ENCODE peak calls at places on chromosomes 4 and X, in nine cellular contexts. One of them, this sample, is unnamed. For H3K27me3 and H3K4me1, the result is how much of the 10 kb centered on the place peaks cover.

GRCh38 chrX:119417842-119418241 is 18.7 kb downstream of the SLC25A43 start:
- DNase-seq in upper lobe of right lung: no peak
- DNase-seq in uterus: no peak
- DNase-seq in iPS DF 6.9: no peak
- DNase-seq in left ventricle myocardium inferior: no peak
- DNase-seq in neuronal stem cell: peak
- DNase-seq in mesenchymal stem cell: no peak
- DNase-seq in mesendoderm: peak
- DNase-seq in effector memory CD4-positive, alpha-beta T cell: no peak
- DNase-seq in this sample: no peak

GRCh38 chr4:10205223-10205622 is 88.6 kb upstream of the WDR1 start:
- DNase-seq in mesendoderm: no peak
- DNase-seq in upper lobe of right lung: no peak
- DNase-seq in iPS DF 6.9: no peak
- DNase-seq in effector memory CD4-positive, alpha-beta T cell: no peak
- DNase-seq in mesenchymal stem cell: no peak
- DNase-seq in neuronal stem cell: no peak
- DNase-seq in uterus: no peak
- DNase-seq in left ventricle myocardium inferior: no peak
- DNase-seq in this sample: no peak

GRCh38 chr4:123346944-123347343 is 49.7 kb upstream of the SPRY1 start:
- DNase-seq in uterus: no peak
- DNase-seq in mesenchymal stem cell: no peak
- DNase-seq in iPS DF 6.9: no peak
- DNase-seq in upper lobe of right lung: no peak
- DNase-seq in neuronal stem cell: no peak
- DNase-seq in left ventricle myocardium inferior: no peak
- DNase-seq in mesendoderm: no peak
- DNase-seq in effector memory CD4-positive, alpha-beta T cell: no peak
- DNase-seq in this sample: no peak

GRCh38 chrX:9912341-9912740 is 54.8 kb upstream of the CLDN34 start:
- DNase-seq in mesendoderm: peak
- DNase-seq in mesenchymal stem cell: no peak
- DNase-seq in left ventricle myocardium inferior: no peak
- DNase-seq in uterus: no peak
- DNase-seq in effector memory CD4-positive, alpha-beta T cell: no peak
- DNase-seq in upper lobe of right lung: no peak
- DNase-seq in iPS DF 6.9: no peak
- DNase-seq in neuronal stem cell: peak
- DNase-seq in this sample: no peak

GRCh38 chrX:54483946-54484345 is 12.1 kb downstream of the FGD1 start:
- DNase-seq in left ventricle myocardium inferior: no peak
- DNase-seq in uterus: no peak
- DNase-seq in iPS DF 6.9: no peak
- DNase-seq in neuronal stem cell: no peak
- DNase-seq in mesendoderm: no peak
- DNase-seq in upper lobe of right lung: no peak
- DNase-seq in effector memory CD4-positive, alpha-beta T cell: no peak
- DNase-seq in mesenchymal stem cell: no peak
- DNase-seq in this sample: no peak

GRCh38 chr4:8916251-8916913 is 44.7 kb upstream of the HMX1 start:
- DNase-seq in neuronal stem cell: no peak
- DNase-seq in mesendoderm: peak
- DNase-seq in mesenchymal stem cell: no peak
- DNase-seq in iPS DF 6.9: no peak
- DNase-seq in left ventricle myocardium inferior: no peak
- DNase-seq in effector memory CD4-positive, alpha-beta T cell: no peak
- DNase-seq in uterus: no peak
- DNase-seq in upper lobe of right lung: no peak
- DNase-seq in this sample: no peak

GRCh38 chr4:70903282-70903603 is 1.1 kb downstream of the MOB1B start:
- DNase-seq in iPS DF 6.9: no peak
- DNase-seq in neuronal stem cell: no peak
- DNase-seq in uterus: no peak
- DNase-seq in mesendoderm: peak
- DNase-seq in effector memory CD4-positive, alpha-beta T cell: no peak
- DNase-seq in left ventricle myocardium inferior: no peak
- DNase-seq in upper lobe of right lung: no peak
- DNase-seq in mesenchymal stem cell: peak
- DNase-seq in this sample: peak

GRCh38 chr4:102819588-102820365 is 7.6 kb downstream of the UBE2D3 start:
- DNase-seq in upper lobe of right lung: no peak
- DNase-seq in left ventricle myocardium inferior: no peak
- DNase-seq in iPS DF 6.9: no peak
- DNase-seq in uterus: no peak
- DNase-seq in mesenchymal stem cell: no peak
- DNase-seq in effector memory CD4-positive, alpha-beta T cell: peak
- DNase-seq in neuronal stem cell: no peak
- DNase-seq in mesendoderm: no peak
- DNase-seq in this sample: no peak

GRCh38 chr4:188201851-188202250 is 62.6 kb downstream of the TRIML1 start:
- DNase-seq in iPS DF 6.9: no peak
- DNase-seq in effector memory CD4-positive, alpha-beta T cell: no peak
- DNase-seq in neuronal stem cell: no peak
- DNase-seq in mesendoderm: no peak
- DNase-seq in mesenchymal stem cell: no peak
- DNase-seq in upper lobe of right lung: no peak
- DNase-seq in uterus: no peak
- DNase-seq in left ventricle myocardium inferior: no peak
- DNase-seq in this sample: no peak

GRCh38 chrX:140948827-140949226 is 53.6 kb upstream of the SPANXB1 start:
- DNase-seq in upper lobe of right lung: no peak
- DNase-seq in mesenchymal stem cell: no peak
- DNase-seq in neuronal stem cell: no peak
- DNase-seq in uterus: no peak
- DNase-seq in iPS DF 6.9: no peak
- DNase-seq in effector memory CD4-positive, alpha-beta T cell: no peak
- DNase-seq in left ventricle myocardium inferior: no peak
- DNase-seq in mesendoderm: no peak
- DNase-seq in this sample: no peak

GRCh38 chrX:140944710-140945109 is 57.7 kb upstream of the SPANXB1 start:
- DNase-seq in uterus: no peak
- DNase-seq in mesenchymal stem cell: no peak
- DNase-seq in effector memory CD4-positive, alpha-beta T cell: no peak
- DNase-seq in mesendoderm: no peak
- DNase-seq in left ventricle myocardium inferior: no peak
- DNase-seq in neuronal stem cell: no peak
- DNase-seq in upper lobe of right lung: no peak
- DNase-seq in iPS DF 6.9: no peak
- DNase-seq in this sample: no peak

GRCh38 chrX:140943513-140943912 is 58.9 kb upstream of the SPANXB1 start:
- DNase-seq in iPS DF 6.9: no peak
- DNase-seq in neuronal stem cell: no peak
- DNase-seq in mesenchymal stem cell: no peak
- DNase-seq in mesendoderm: no peak
- DNase-seq in upper lobe of right lung: no peak
- DNase-seq in uterus: no peak
- DNase-seq in left ventricle myocardium inferior: no peak
- DNase-seq in effector memory CD4-positive, alpha-beta T cell: no peak
- DNase-seq in this sample: no peak

DNA sequence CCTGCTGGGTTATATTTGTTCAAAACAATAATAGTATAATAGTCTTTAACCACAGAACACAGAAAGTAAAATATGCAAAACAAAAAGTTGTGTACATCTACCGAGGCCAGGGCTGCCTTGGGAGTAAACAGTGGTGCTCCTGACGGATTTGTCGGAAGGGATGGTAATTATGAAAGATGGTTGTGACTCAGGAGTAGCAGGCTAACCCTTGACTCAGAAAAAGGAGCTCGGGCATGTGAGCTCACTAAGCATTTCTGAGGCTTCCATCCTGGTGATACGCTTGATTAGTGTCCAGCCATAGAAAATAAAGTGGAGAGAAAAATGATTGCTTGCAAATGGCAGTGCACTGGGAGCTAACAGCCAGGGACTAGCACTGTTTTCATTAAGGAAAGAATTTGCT is 53.2 kb upstream of the SPANXB1 start:
- DNase-seq in left ventricle myocardium inferior: no peak
- DNase-seq in mesenchymal stem cell: no peak
- DNase-seq in iPS DF 6.9: no peak
- DNase-seq in effector memory CD4-positive, alpha-beta T cell: no peak
- DNase-seq in upper lobe of right lung: no peak
- DNase-seq in neuronal stem cell: no peak
- DNase-seq in uterus: no peak
- DNase-seq in mesendoderm: no peak
- DNase-seq in this sample: no peak
- H3K27me3 ChIP-seq in left ventricle myocardium inferior: under half
- H3K27me3 ChIP-seq in mesenchymal stem cell: under half
- H3K27me3 ChIP-seq in iPS DF 6.9: under half
- H3K27me3 ChIP-seq in effector memory CD4-positive, alpha-beta T cell: under half
- H3K27me3 ChIP-seq in upper lobe of right lung: under half
- H3K27me3 ChIP-seq in neuronal stem cell: under half
- H3K27me3 ChIP-seq in uterus: under half
- H3K27me3 ChIP-seq in mesendoderm: under half
- H3K27me3 ChIP-seq in this sample: under half

GRCh38 chr4:87006531-87007344 is 71.9 kb downstream of the AFF1 start:
- DNase-seq in neuronal stem cell: peak
- DNase-seq in left ventricle myocardium inferior: peak
- DNase-seq in mesenchymal stem cell: peak
- DNase-seq in upper lobe of right lung: peak
- DNase-seq in uterus: peak
- DNase-seq in iPS DF 6.9: peak
- DNase-seq in mesendoderm: peak
- DNase-seq in effector memory CD4-positive, alpha-beta T cell: peak
- DNase-seq in this sample: peak
- H3K4me1 ChIP-seq in neuronal stem cell: under half
- H3K4me1 ChIP-seq in left ventricle myocardium inferior: half or more
- H3K4me1 ChIP-seq in mesenchymal stem cell: under half
- H3K4me1 ChIP-seq in upper lobe of right lung: under half
- H3K4me1 ChIP-seq in uterus: under half
- H3K4me1 ChIP-seq in iPS DF 6.9: under half
- H3K4me1 ChIP-seq in mesendoderm: under half
- H3K4me1 ChIP-seq in effector memory CD4-positive, alpha-beta T cell: under half
- H3K4me1 ChIP-seq in this sample: under half

GRCh38 chrX:19804168-19804567 is 83.2 kb downstream of the SH3KBP1 start:
- DNase-seq in effector memory CD4-positive, alpha-beta T cell: no peak
- DNase-seq in iPS DF 6.9: no peak
- DNase-seq in neuronal stem cell: no peak
- DNase-seq in mesenchymal stem cell: no peak
- DNase-seq in left ventricle myocardium inferior: no peak
- DNase-seq in mesendoderm: no peak
- DNase-seq in upper lobe of right lung: no peak
- DNase-seq in uterus: no peak
- DNase-seq in this sample: no peak

GRCh38 chrX:19800821-19801220 is 86.6 kb downstream of the SH3KBP1 start:
- DNase-seq in upper lobe of right lung: no peak
- DNase-seq in left ventricle myocardium inferior: no peak
- DNase-seq in uterus: no peak
- DNase-seq in neuronal stem cell: no peak
- DNase-seq in mesenchymal stem cell: no peak
- DNase-seq in iPS DF 6.9: no peak
- DNase-seq in mesendoderm: no peak
- DNase-seq in effector memory CD4-positive, alpha-beta T cell: no peak
- DNase-seq in this sample: no peak

GRCh38 chrX:19795289-19795688 is 92.1 kb downstream of the SH3KBP1 start:
- DNase-seq in left ventricle myocardium inferior: no peak
- DNase-seq in effector memory CD4-positive, alpha-beta T cell: no peak
- DNase-seq in iPS DF 6.9: no peak
- DNase-seq in mesenchymal stem cell: no peak
- DNase-seq in neuronal stem cell: no peak
- DNase-seq in upper lobe of right lung: no peak
- DNase-seq in mesendoderm: no peak
- DNase-seq in uterus: no peak
- DNase-seq in this sample: no peak

GRCh38 chrX:19798423-19798822 is 89.0 kb downstream of the SH3KBP1 start:
- DNase-seq in mesenchymal stem cell: no peak
- DNase-seq in effector memory CD4-positive, alpha-beta T cell: no peak
- DNase-seq in uterus: no peak
- DNase-seq in upper lobe of right lung: no peak
- DNase-seq in iPS DF 6.9: no peak
- DNase-seq in neuronal stem cell: no peak
- DNase-seq in left ventricle myocardium inferior: no peak
- DNase-seq in mesendoderm: no peak
- DNase-seq in this sample: no peak

DNA sequence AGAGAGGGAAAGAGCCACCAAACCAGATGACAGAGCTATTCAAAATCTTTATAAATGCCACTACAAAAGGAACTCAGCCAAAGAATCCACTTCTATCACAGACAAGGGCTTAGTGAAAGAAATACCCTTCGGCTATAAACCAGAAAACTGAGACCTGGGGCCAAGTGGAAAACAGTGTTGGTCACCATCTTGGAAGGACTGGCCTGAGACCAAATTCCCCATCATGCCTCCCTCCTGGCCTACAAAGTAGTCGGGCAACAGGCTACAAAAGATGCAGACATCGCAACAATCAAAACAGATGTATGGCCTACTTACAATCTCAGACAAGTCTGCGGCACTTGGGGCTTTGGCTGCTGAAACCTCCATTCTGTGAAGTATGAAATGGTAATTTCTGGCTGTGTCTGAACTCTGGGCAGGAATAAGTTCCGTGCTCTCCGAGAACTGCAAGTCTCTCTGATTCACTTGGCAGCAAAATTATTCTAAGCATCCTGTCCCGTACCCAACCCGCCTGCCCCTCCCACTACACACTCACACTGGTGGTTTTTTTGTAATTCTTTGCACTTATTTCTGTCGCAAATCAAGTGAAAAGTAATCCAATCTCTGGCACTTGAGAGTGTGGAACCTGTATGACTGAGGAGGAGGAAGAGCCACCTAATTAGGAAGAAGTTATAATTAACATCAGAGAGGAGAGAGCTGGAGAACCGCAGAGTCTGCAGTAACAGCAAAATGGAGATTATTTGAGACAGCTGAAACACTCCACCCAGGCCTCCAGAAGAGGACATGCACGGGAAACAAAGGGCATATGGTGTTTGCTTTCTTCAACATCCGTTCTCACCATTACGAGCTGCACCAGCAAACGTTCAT is 87.8 kb downstream of the SH3KBP1 start:
- DNase-seq in neuronal stem cell: no peak
- DNase-seq in effector memory CD4-positive, alpha-beta T cell: no peak
- DNase-seq in upper lobe of right lung: no peak
- DNase-seq in uterus: no peak
- DNase-seq in mesenchymal stem cell: no peak
- DNase-seq in iPS DF 6.9: no peak
- DNase-seq in mesendoderm: no peak
- DNase-seq in left ventricle myocardium inferior: no peak
- DNase-seq in this sample: peak
- H3K4me3 ChIP-seq in neuronal stem cell: no peak
- H3K4me3 ChIP-seq in effector memory CD4-positive, alpha-beta T cell: peak
- H3K4me3 ChIP-seq in upper lobe of right lung: peak
- H3K4me3 ChIP-seq in uterus: no peak
- H3K4me3 ChIP-seq in mesenchymal stem cell: no peak
- H3K4me3 ChIP-seq in iPS DF 6.9: no peak
- H3K4me3 ChIP-seq in mesendoderm: no peak
- H3K4me3 ChIP-seq in left ventricle myocardium inferior: peak
- H3K4me3 ChIP-seq in this sample: peak

GRCh38 chrX:113195949-113196348 is 355.3 kb upstream of the AMOT start:
- DNase-seq in uterus: no peak
- DNase-seq in neuronal stem cell: no peak
- DNase-seq in effector memory CD4-positive, alpha-beta T cell: no peak
- DNase-seq in iPS DF 6.9: no peak
- DNase-seq in mesenchymal stem cell: no peak
- DNase-seq in upper lobe of right lung: no peak
- DNase-seq in mesendoderm: no peak
- DNase-seq in left ventricle myocardium inferior: no peak
- DNase-seq in this sample: no peak

DNA sequence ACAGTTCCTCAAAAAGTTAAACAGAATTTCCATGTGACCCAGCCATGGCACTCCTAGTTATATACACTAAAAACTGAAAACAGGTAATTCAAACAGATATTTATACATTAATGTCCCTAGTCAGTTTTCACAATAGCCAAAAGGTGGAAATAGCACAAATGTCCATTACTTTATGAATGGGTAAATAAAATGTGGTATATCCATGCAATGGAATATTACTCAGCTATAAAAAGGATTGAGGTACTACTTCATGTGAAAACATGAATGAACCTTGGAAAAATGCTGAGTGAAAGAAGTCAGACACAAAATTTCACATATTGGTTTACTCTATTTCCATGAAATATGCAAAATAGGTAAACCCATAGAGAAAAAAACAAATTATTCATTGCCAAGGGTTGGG is 351.8 kb upstream of the AMOT start:
- DNase-seq in left ventricle myocardium inferior: no peak
- DNase-seq in uterus: no peak
- DNase-seq in neuronal stem cell: no peak
- DNase-seq in mesendoderm: no peak
- DNase-seq in effector memory CD4-positive, alpha-beta T cell: no peak
- DNase-seq in iPS DF 6.9: no peak
- DNase-seq in mesenchymal stem cell: no peak
- DNase-seq in upper lobe of right lung: no peak
- DNase-seq in this sample: no peak
- H3K27me3 ChIP-seq in left ventricle myocardium inferior: under half
- H3K27me3 ChIP-seq in uterus: under half
- H3K27me3 ChIP-seq in neuronal stem cell: under half
- H3K27me3 ChIP-seq in mesendoderm: under half
- H3K27me3 ChIP-seq in effector memory CD4-positive, alpha-beta T cell: under half
- H3K27me3 ChIP-seq in iPS DF 6.9: under half
- H3K27me3 ChIP-seq in mesenchymal stem cell: under half
- H3K27me3 ChIP-seq in upper lobe of right lung: under half
- H3K27me3 ChIP-seq in this sample: under half